ENCODE peak calls at places on chromosome 13, in four cellular contexts. O is psoas muscle, I is GM12878, D is WTC11. Y is an unnamed sample.

GRCh38 chr13:45464687-45465453 is at the start of gene COG3:
- DNase-seq in I (peak), D (peak), O (peak), Y (peak)

GRCh38 chr13:76884571-76885202 is 1.5 kb downstream of the KCTD12 start:
- DNase-seq in D (no peak), I (no peak), O (no peak), Y (no peak)

GRCh38 chr13:45714170-45714569 is 12.1 kb downstream of the CBY2 start:
- DNase-seq in O (no peak), D (no peak), I (no peak), Y (no peak)

GRCh38 chr13:101307181-101307701 is 109.1 kb downstream of the NALCN start:
- DNase-seq in O (no peak), I (no peak), D (no peak), Y (no peak)

GRCh38 chr13:75660694-75661093 is 24.6 kb downstream of the LMO7 start:
- DNase-seq in D (no peak), I (no peak), O (no peak), Y (no peak)

GRCh38 chr13:113748101-113748861 is 10.7 kb upstream of the TMEM255B start:
- DNase-seq in I (no peak), O (no peak), D (no peak), Y (no peak)

GRCh38 chr13:84439108-84439507 is 556.8 kb upstream of the SLITRK1 start:
- DNase-seq in D (no peak), I (no peak), O (no peak), Y (no peak)

GRCh38 chr13:30346159-30346788 is 38.9 kb upstream of the KATNAL1 start:
- DNase-seq in D (no peak), I (peak), O (no peak), Y (no peak)

GRCh38 chr13:18235172-18235571 is 946.5 kb downstream of the TUBA3C start:
- DNase-seq in D (no peak), I (no peak), O (no peak), Y (no peak)

GRCh38 chr13:112249644-112250610 is 126.2 kb upstream of the SPACA7 start:
- DNase-seq in I (no peak), O (no peak), D (no peak), Y (no peak)

GRCh38 chr13:29684441-29684840 is 89.0 kb upstream of the SLC7A1 start:
- DNase-seq in D (no peak), I (no peak), O (no peak), Y (no peak)

GRCh38 chr13:25463496-25463895 is 91.7 kb downstream of the ATP8A2 start:
- DNase-seq in D (no peak), O (no peak), I (no peak), Y (no peak)

GRCh38 chr13:40589285-40590109 is 76.9 kb downstream of the FOXO1 start:
- DNase-seq in D (no peak), O (peak), I (peak), Y (peak)

GRCh38 chr13:33639158-33639557 is 178.8 kb upstream of the RFC3 start:
- DNase-seq in D (no peak), I (no peak), O (peak), Y (no peak)

GRCh38 chr13:31930901-31931522 is 100.6 kb upstream of the FRY start:
- DNase-seq in O (no peak), I (peak), D (no peak), Y (no peak)

GRCh38 chr13:94335786-94336357 is 143.6 kb downstream of the DCT start:
- DNase-seq in D (no peak), O (no peak), I (no peak), Y (no peak)

GRCh38 chr13:95226932-95227718 is 74.1 kb downstream of the ABCC4 start:
- DNase-seq in D (no peak), O (no peak), I (peak), Y (no peak)

GRCh38 chr13:110505594-110505993 is 55.9 kb downstream of the RAB20 start:
- DNase-seq in D (no peak), O (no peak), I (no peak), Y (no peak)

GRCh38 chr13:30739646-30740642 is 4.6 kb downstream of the ALOX5AP start:
- DNase-seq in I (peak), O (no peak), D (no peak), Y (no peak)

GRCh38 chr13:60756306-60756705 is 359.3 kb downstream of the TDRD3 start:
- DNase-seq in D (no peak), O (no peak), I (no peak), Y (no peak)

GRCh38 chr13:75220238-75220542 is 261.8 kb downstream of the TBC1D4 start:
- DNase-seq in O (no peak), I (no peak), D (no peak), Y (no peak)

GRCh38 chr13:91609353-91609752 is 210.9 kb downstream of the GPC5 start:
- DNase-seq in I (no peak), D (no peak), O (no peak), Y (no peak)

GRCh38 chr13:59269476-59269875 is 894.3 kb downstream of the DIAPH3 start:
- DNase-seq in I (no peak), D (no peak), O (no peak), Y (no peak)

GRCh38 chr13:58495668-58496067 is 864.1 kb downstream of the PCDH17 start:
- DNase-seq in I (no peak), D (no peak), O (no peak), Y (no peak)

GRCh38 chr13:104011505-104012270 is 945.5 kb upstream of the SLC10A2 start:
- DNase-seq in O (no peak), D (no peak), I (no peak), Y (no peak)

GRCh38 chr13:99916366-99917103 is 55.0 kb downstream of the ZIC5 start:
- DNase-seq in D (no peak), I (peak), O (no peak), Y (peak)

GRCh38 chr13:77386880-77387606 is 60.1 kb upstream of the MYCBP2 start:
- DNase-seq in O (no peak), I (no peak), D (no peak), Y (no peak)

GRCh38 chr13:39016789-39017188 is 21.1 kb downstream of the PROSER1 start:
- DNase-seq in D (no peak), O (no peak), I (no peak), Y (no peak)

GRCh38 chr13:113562085-113562749 is 22.3 kb upstream of the TFDP1 start:
- DNase-seq in D (peak), I (no peak), O (peak), Y (peak)

GRCh38 chr13:49240017-49240416 is 7.7 kb upstream of the CDADC1 start:
- DNase-seq in I (no peak), D (peak), O (no peak), Y (peak)
- TF ChIP-seq CTCF in I (peak), D (no peak), O (peak), Y (no peak)

GRCh38 chr13:50912851-50913250 is 3.3 kb downstream of the RNASEH2B start:
- DNase-seq in O (no peak), I (no peak), D (no peak), Y (no peak)

GRCh38 chr13:50914301-50914700 is 4.7 kb downstream of the RNASEH2B start:
- DNase-seq in I (no peak), O (no peak), D (no peak), Y (no peak)

GRCh38 chr13:50910483-50910805 is 853 bp downstream of the RNASEH2B start:
- DNase-seq in O (no peak), I (no peak), D (peak), Y (peak)

GRCh38 chr13:50911051-50911690 is 1.6 kb downstream of the RNASEH2B start:
- DNase-seq in D (no peak), O (no peak), I (no peak), Y (no peak)

GRCh38 chr13:50911937-50912624 is 2.5 kb downstream of the RNASEH2B start:
- DNase-seq in I (peak), D (peak), O (peak), Y (peak)
- TF ChIP-seq CTCF in I (peak), D (peak), O (peak), Y (peak)

DNA sequence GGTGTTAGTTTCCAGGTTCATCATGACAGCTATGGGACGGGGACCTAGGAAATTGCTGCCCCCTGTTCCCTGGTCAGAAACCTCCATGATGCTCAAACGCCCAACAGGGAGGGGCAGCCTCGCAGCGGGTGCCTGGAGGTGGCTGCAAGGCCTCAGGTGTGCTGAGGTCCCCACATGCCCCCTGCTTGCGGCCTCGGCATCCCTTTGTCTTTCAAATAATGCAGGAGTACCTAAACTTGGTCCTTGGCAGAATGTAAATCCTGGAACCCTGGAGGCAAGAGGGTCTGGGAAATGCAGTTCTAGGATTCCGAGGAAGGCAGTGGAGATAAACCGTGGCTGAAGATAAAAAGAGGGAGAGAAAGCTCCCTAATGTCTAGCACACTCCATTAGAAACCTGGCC is 52.4 kb downstream of the SKA3 start:
- DNase-seq in I (no peak), O (no peak), D (peak), Y (no peak)
- TF ChIP-seq CTCF in I (no peak), O (no peak), D (no peak), Y (no peak)

GRCh38 chr13:21232196-21232595 is 55.7 kb downstream of the MRPL57 start:
- DNase-seq in D (no peak), I (no peak), O (peak), Y (no peak)
- TF ChIP-seq CTCF in D (no peak), I (no peak), O (no peak), Y (no peak)

DNA sequence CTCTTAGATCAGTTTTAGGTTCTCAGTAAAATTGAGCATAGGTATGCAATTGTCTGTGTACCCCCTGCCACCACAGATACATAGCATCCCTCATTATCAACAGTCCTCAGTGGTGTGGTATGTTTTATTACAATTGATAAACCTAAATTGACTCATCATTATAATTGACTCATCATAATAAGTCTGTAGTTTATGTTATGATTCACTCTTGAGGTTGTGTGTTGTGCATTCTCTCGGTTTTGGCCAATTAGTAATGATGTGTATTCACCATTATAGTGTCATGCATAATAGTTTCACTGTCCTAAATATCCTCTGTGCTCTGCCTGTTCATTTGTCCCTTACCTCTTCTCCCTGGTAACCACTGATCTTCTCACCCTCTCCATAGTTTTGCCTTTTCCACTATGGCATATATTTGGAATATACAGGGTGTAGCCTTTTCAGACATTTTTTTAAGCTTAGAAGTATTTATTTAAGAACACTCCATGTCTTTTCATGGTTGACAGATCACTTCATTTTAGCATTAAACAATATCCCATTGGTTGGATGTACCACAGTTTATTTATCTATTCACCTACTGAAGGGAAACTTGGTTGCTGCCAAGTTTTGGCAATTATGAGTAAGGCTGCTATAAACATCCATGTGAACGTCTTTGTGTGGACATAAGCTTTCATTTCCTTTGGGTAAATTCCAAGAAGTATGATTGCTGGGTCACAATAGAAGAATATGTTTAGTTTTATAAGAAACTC is 1620.6 kb upstream of the MIR17HG start:
- DNase-seq in O (no peak), I (no peak), D (no peak), Y (no peak)
- TF ChIP-seq CTCF in O (no peak), I (no peak), D (no peak), Y (no peak)

GRCh38 chr13:81012031-81012430 is 671.1 kb upstream of the SPRY2 start:
- DNase-seq in D (no peak), O (no peak), I (no peak), Y (no peak)
- TF ChIP-seq CTCF in D (no peak), O (no peak), I (no peak), Y (no peak)

DNA sequence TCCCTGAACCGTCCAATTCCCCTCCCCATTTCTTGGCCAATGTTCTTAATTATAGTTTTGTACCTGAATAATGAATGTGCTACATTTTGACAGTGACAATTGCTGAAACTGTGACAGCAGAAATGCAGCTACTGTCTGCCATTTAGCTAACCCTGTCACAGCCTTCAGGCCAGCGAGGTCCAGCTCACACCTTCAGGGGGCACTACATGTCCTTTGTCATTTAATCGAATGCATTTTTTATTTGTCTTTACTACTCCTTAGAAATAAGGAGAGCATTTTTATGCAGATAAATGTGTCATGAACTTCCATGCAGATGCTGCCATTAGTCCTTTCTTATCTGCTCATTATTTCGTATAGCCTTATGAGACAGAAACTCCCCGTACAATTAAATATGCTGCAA is 159.9 kb downstream of the MZT1 start:
- DNase-seq in O (no peak), I (no peak), D (no peak), Y (no peak)
- TF ChIP-seq CTCF in O (no peak), I (no peak), D (no peak), Y (no peak)